ENCODE peak calls at places on chromosome 20, in ten cellular contexts. One of them, this sample, is unnamed.

GRCh38 chr20:17651761-17652388 is 30.2 kb downstream of the RRBP1 start:
- DNase-seq in A549: no peak
- DNase-seq in PC-3: peak; percentile 62
- DNase-seq in SJSA1: no peak
- DNase-seq in right cardiac atrium: no peak
- DNase-seq in ovary: no peak
- DNase-seq in hepatocyte: peak; percentile 42
- DNase-seq in Peyer's patch: no peak
- DNase-seq in A673: no peak
- DNase-seq in GM23338: no peak
- DNase-seq in this sample: no peak

GRCh38 chr20:750801-751200 is 17.5 kb downstream of the SLC52A3 start:
- DNase-seq in SJSA1: no peak
- DNase-seq in ovary: no peak
- DNase-seq in PC-3: no peak
- DNase-seq in Peyer's patch: no peak
- DNase-seq in hepatocyte: peak; percentile 66
- DNase-seq in GM23338: no peak
- DNase-seq in A549: no peak
- DNase-seq in right cardiac atrium: no peak
- DNase-seq in A673: no peak
- DNase-seq in this sample: no peak

GRCh38 chr20:35902545-35902941 is 51.8 kb downstream of the SCAND1 start:
- DNase-seq in Peyer's patch: no peak
- DNase-seq in ovary: no peak
- DNase-seq in hepatocyte: peak; percentile 11
- DNase-seq in PC-3: no peak
- DNase-seq in right cardiac atrium: no peak
- DNase-seq in GM23338: no peak
- DNase-seq in A549: no peak
- DNase-seq in A673: no peak
- DNase-seq in SJSA1: no peak
- DNase-seq in this sample: no peak

GRCh38 chr20:53642196-53643030 is 48.8 kb upstream of the ZNF217 start:
- DNase-seq in SJSA1: peak; percentile 73
- DNase-seq in A549: peak; percentile 81
- DNase-seq in GM23338: peak; percentile 44
- DNase-seq in A673: no peak
- DNase-seq in right cardiac atrium: no peak
- DNase-seq in ovary: no peak
- DNase-seq in Peyer's patch: peak; percentile 56
- DNase-seq in hepatocyte: peak; percentile 71
- DNase-seq in PC-3: peak; percentile 82
- DNase-seq in this sample: peak; percentile 85

GRCh38 chr20:11001767-11002540 is 328.2 kb upstream of the JAG1 start:
- DNase-seq in GM23338: no peak
- DNase-seq in A549: peak; percentile 91
- DNase-seq in ovary: no peak
- DNase-seq in A673: peak; percentile 74
- DNase-seq in right cardiac atrium: peak; percentile 59
- DNase-seq in SJSA1: peak; percentile 92
- DNase-seq in PC-3: peak; percentile 99
- DNase-seq in Peyer's patch: no peak
- DNase-seq in hepatocyte: peak; percentile 41
- DNase-seq in this sample: no peak

GRCh38 chr20:5991623-5992441 is 41.4 kb downstream of the MCM8 start:
- DNase-seq in Peyer's patch: no peak
- DNase-seq in A549: no peak
- DNase-seq in right cardiac atrium: no peak
- DNase-seq in SJSA1: no peak
- DNase-seq in hepatocyte: peak; percentile 43
- DNase-seq in A673: no peak
- DNase-seq in GM23338: no peak
- DNase-seq in ovary: no peak
- DNase-seq in PC-3: peak; percentile 72
- DNase-seq in this sample: no peak

GRCh38 chr20:32189691-32190607 is 17.6 kb downstream of the PLAGL2 start:
- DNase-seq in SJSA1: no peak
- DNase-seq in Peyer's patch: peak; percentile 22
- DNase-seq in GM23338: peak; percentile 93
- DNase-seq in hepatocyte: peak; percentile 82
- DNase-seq in A549: no peak
- DNase-seq in right cardiac atrium: peak; percentile 77
- DNase-seq in A673: peak; percentile 60
- DNase-seq in PC-3: no peak
- DNase-seq in ovary: peak; percentile 63
- DNase-seq in this sample: peak; percentile 42

GRCh38 chr20:55415567-55416142 is 589.7 kb downstream of the CBLN4 start:
- DNase-seq in GM23338: peak; percentile 2
- DNase-seq in Peyer's patch: no peak
- DNase-seq in A673: peak; percentile 22
- DNase-seq in hepatocyte: peak; percentile 38
- DNase-seq in ovary: no peak
- DNase-seq in PC-3: peak; percentile 59
- DNase-seq in A549: no peak
- DNase-seq in right cardiac atrium: no peak
- DNase-seq in SJSA1: no peak
- DNase-seq in this sample: no peak

GRCh38 chr20:17849901-17850673 is 118.5 kb downstream of the SNX5 start:
- DNase-seq in Peyer's patch: no peak
- DNase-seq in PC-3: peak; percentile 97
- DNase-seq in ovary: no peak
- DNase-seq in GM23338: no peak
- DNase-seq in SJSA1: peak; percentile 94
- DNase-seq in hepatocyte: peak; percentile 68
- DNase-seq in A673: no peak
- DNase-seq in right cardiac atrium: peak; percentile 88
- DNase-seq in A549: peak; percentile 36
- DNase-seq in this sample: no peak

GRCh38 chr20:16580127-16580526 is 6.9 kb upstream of the KIF16B start:
- DNase-seq in right cardiac atrium: no peak
- DNase-seq in PC-3: peak; percentile 93
- DNase-seq in A549: no peak
- DNase-seq in ovary: no peak
- DNase-seq in SJSA1: no peak
- DNase-seq in hepatocyte: peak; percentile 66
- DNase-seq in Peyer's patch: no peak
- DNase-seq in GM23338: no peak
- DNase-seq in A673: no peak
- DNase-seq in this sample: no peak

GRCh38 chr20:36575066-36575743 is 1.8 kb downstream of the TGIF2 start:
- DNase-seq in A549: peak; percentile 46
- DNase-seq in Peyer's patch: peak; percentile 54
- DNase-seq in GM23338: peak; percentile 60
- DNase-seq in hepatocyte: peak; percentile 74
- DNase-seq in A673: peak; percentile 86
- DNase-seq in right cardiac atrium: peak; percentile 79
- DNase-seq in PC-3: peak; percentile 77
- DNase-seq in SJSA1: peak; percentile 58
- DNase-seq in ovary: peak; percentile 79
- DNase-seq in this sample: no peak

GRCh38 chr20:16764560-16764959 is 16.4 kb downstream of the OTOR start:
- DNase-seq in A549: no peak
- DNase-seq in Peyer's patch: no peak
- DNase-seq in ovary: no peak
- DNase-seq in GM23338: no peak
- DNase-seq in SJSA1: no peak
- DNase-seq in A673: no peak
- DNase-seq in hepatocyte: no peak
- DNase-seq in PC-3: no peak
- DNase-seq in right cardiac atrium: no peak
- DNase-seq in this sample: no peak

GRCh38 chr20:22420116-22420598 is 164.2 kb downstream of the FOXA2 start:
- DNase-seq in hepatocyte: no peak
- DNase-seq in PC-3: no peak
- DNase-seq in Peyer's patch: no peak
- DNase-seq in GM23338: no peak
- DNase-seq in ovary: no peak
- DNase-seq in right cardiac atrium: no peak
- DNase-seq in A549: no peak
- DNase-seq in SJSA1: no peak
- DNase-seq in A673: no peak
- DNase-seq in this sample: no peak

GRCh38 chr20:64129146-64129782 is 21.9 kb upstream of the NPBWR2 start:
- DNase-seq in right cardiac atrium: peak; percentile 35
- DNase-seq in ovary: no peak
- DNase-seq in Peyer's patch: no peak
- DNase-seq in A673: no peak
- DNase-seq in A549: no peak
- DNase-seq in SJSA1: peak; percentile 37
- DNase-seq in PC-3: no peak
- DNase-seq in GM23338: no peak
- DNase-seq in hepatocyte: no peak
- DNase-seq in this sample: no peak

GRCh38 chr20:3630429-3630828 is 32.8 kb downstream of the GFRA4 start:
- DNase-seq in GM23338: no peak
- DNase-seq in A549: no peak
- DNase-seq in Peyer's patch: no peak
- DNase-seq in PC-3: no peak
- DNase-seq in ovary: no peak
- DNase-seq in SJSA1: no peak
- DNase-seq in right cardiac atrium: no peak
- DNase-seq in hepatocyte: no peak
- DNase-seq in A673: no peak
- DNase-seq in this sample: no peak
- H3K4me1 ChIP-seq in GM23338: peaks cover 13% of the 10 kb centered on the region
- H3K4me1 ChIP-seq in A549: no peaks in the 10 kb centered on the region
- H3K4me1 ChIP-seq in Peyer's patch: no peaks in the 10 kb centered on the region
- H3K4me1 ChIP-seq in PC-3: no peaks in the 10 kb centered on the region
- H3K4me1 ChIP-seq in ovary: peaks cover 3% of the 10 kb centered on the region
- H3K4me1 ChIP-seq in SJSA1: no peaks in the 10 kb centered on the region
- H3K4me1 ChIP-seq in right cardiac atrium: no peaks in the 10 kb centered on the region
- H3K4me1 ChIP-seq in hepatocyte: no peaks in the 10 kb centered on the region
- H3K4me1 ChIP-seq in A673: no peaks in the 10 kb centered on the region
- H3K4me1 ChIP-seq in this sample: no peaks in the 10 kb centered on the region

DNA sequence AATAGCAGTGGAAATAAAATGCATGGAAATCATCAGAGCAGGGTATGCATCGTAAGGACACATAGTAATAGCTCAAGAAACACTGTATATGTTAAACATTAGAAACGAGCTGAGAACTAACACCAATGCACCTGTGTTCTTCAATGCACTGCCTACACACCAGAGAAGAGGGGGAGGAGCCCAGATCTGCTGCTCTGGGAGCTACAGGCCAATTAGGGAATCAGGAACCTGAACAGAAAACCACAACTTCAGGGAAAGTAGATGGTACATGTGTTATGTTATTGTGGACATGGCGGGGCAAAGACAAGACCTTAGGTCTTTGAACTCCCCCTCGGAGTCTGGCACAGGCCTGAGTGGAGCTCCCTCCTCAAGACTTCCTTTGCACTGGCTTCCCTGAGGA is 39.7 kb downstream of the RIPOR3 start:
- DNase-seq in hepatocyte: no peak
- DNase-seq in Peyer's patch: no peak
- DNase-seq in right cardiac atrium: no peak
- DNase-seq in A549: no peak
- DNase-seq in GM23338: no peak
- DNase-seq in PC-3: no peak
- DNase-seq in A673: no peak
- DNase-seq in ovary: no peak
- DNase-seq in SJSA1: no peak
- DNase-seq in this sample: no peak
- H3K4me1 ChIP-seq in hepatocyte: peaks cover 18% of the 10 kb centered on the region
- H3K4me1 ChIP-seq in Peyer's patch: no peaks in the 10 kb centered on the region
- H3K4me1 ChIP-seq in right cardiac atrium: peaks cover 12% of the 10 kb centered on the region
- H3K4me1 ChIP-seq in A549: peaks cover 8% of the 10 kb centered on the region
- H3K4me1 ChIP-seq in GM23338: no peaks in the 10 kb centered on the region
- H3K4me1 ChIP-seq in PC-3: peaks cover 9% of the 10 kb centered on the region
- H3K4me1 ChIP-seq in A673: peaks cover 16% of the 10 kb centered on the region
- H3K4me1 ChIP-seq in ovary: peaks cover 6% of the 10 kb centered on the region
- H3K4me1 ChIP-seq in SJSA1: peaks cover 19% of the 10 kb centered on the region
- H3K4me1 ChIP-seq in this sample: no peaks in the 10 kb centered on the region

GRCh38 chr20:44420497-44420896 is 55.2 kb upstream of the TTPAL start:
- DNase-seq in right cardiac atrium: no peak
- DNase-seq in PC-3: no peak
- DNase-seq in Peyer's patch: no peak
- DNase-seq in SJSA1: no peak
- DNase-seq in ovary: no peak
- DNase-seq in hepatocyte: no peak
- DNase-seq in GM23338: no peak
- DNase-seq in A673: no peak
- DNase-seq in A549: no peak
- DNase-seq in this sample: no peak
- H3K4me1 ChIP-seq in right cardiac atrium: no peaks in the 10 kb centered on the region
- H3K4me1 ChIP-seq in PC-3: peaks cover 6% of the 10 kb centered on the region
- H3K4me1 ChIP-seq in Peyer's patch: no peaks in the 10 kb centered on the region
- H3K4me1 ChIP-seq in SJSA1: peaks cover 10% of the 10 kb centered on the region
- H3K4me1 ChIP-seq in ovary: peaks cover 12% of the 10 kb centered on the region
- H3K4me1 ChIP-seq in hepatocyte: no peaks in the 10 kb centered on the region
- H3K4me1 ChIP-seq in GM23338: no peaks in the 10 kb centered on the region
- H3K4me1 ChIP-seq in A673: no peaks in the 10 kb centered on the region
- H3K4me1 ChIP-seq in A549: peaks cover 4% of the 10 kb centered on the region
- H3K4me1 ChIP-seq in this sample: no peaks in the 10 kb centered on the region

DNA sequence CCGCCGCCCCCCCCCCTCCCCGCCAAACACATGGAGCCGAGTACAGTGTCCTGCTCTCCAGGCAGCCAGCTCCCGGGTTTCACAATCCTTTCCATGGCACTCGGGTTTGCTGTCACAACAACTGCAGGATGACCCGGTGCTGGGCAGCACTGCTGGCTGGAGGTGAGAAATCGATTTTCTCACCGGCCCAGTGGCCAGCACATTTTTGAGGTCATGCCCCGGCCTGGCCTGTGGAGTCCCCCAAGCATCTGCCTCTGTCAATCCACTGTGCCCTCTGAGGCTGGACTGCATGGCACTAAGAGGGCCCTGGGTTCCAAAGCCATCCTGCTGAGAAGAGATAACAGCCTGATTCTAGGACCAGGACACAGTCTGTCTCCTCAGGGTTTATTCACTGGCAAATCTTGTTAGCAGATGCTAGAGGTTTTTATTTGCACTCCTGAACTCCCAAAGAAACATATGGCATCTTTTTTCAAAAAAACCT is 129.5 kb downstream of the NFATC2 start:
- DNase-seq in right cardiac atrium: peak; percentile 81
- DNase-seq in PC-3: no peak
- DNase-seq in A673: peak; percentile 11
- DNase-seq in SJSA1: no peak
- DNase-seq in A549: no peak
- DNase-seq in hepatocyte: peak; percentile 40
- DNase-seq in Peyer's patch: no peak
- DNase-seq in ovary: no peak
- DNase-seq in GM23338: no peak
- DNase-seq in this sample: no peak
- H3K4me1 ChIP-seq in right cardiac atrium: peaks cover 4% of the 10 kb centered on the region
- H3K4me1 ChIP-seq in PC-3: no peaks in the 10 kb centered on the region
- H3K4me1 ChIP-seq in A673: peaks cover 14% of the 10 kb centered on the region
- H3K4me1 ChIP-seq in SJSA1: no peaks in the 10 kb centered on the region
- H3K4me1 ChIP-seq in A549: no peaks in the 10 kb centered on the region
- H3K4me1 ChIP-seq in hepatocyte: peaks cover 4% of the 10 kb centered on the region
- H3K4me1 ChIP-seq in Peyer's patch: peaks cover 40% of the 10 kb centered on the region
- H3K4me1 ChIP-seq in ovary: peaks cover 11% of the 10 kb centered on the region
- H3K4me1 ChIP-seq in GM23338: peaks cover 11% of the 10 kb centered on the region
- H3K4me1 ChIP-seq in this sample: peaks cover 94% of the 10 kb centered on the region